ENCODE peak calls at places on chromosomes 3 and 15, in eight cellular contexts. W is MV-4-11; B is stimulated activated CD4-positive, alpha-beta T cell treated with anti-CD3 and anti-CD28 coated beads, Interleukin-2, amount 100 ng/mL, for 48 hours; M is GM04503; H is SJCRH30; A is NCI-H2081; D is ovary; Y is T-helper 9 cell. I is an unnamed sample.

GRCh38 chr15:65954289-65954741 is 85.0 kb downstream of the RAB11A start:
- DNase-seq in W (peak; percentile 11), B (no peak), M (no peak), H (peak; percentile 65), A (peak; percentile 73), D (no peak), Y (no peak), I (no peak)

GRCh38 chr3:140292684-140293083 is 357.7 kb downstream of the CLSTN2 start:
- DNase-seq in W (no peak), B (no peak), M (peak; percentile 73), H (no peak), A (no peak), D (no peak), Y (no peak), I (no peak)

GRCh38 chr3:131551761-131552160 is 49.0 kb upstream of the MRPL3 start:
- DNase-seq in W (no peak), B (no peak), M (no peak), H (no peak), A (no peak), D (peak; percentile 35), Y (no peak), I (no peak)

GRCh38 chr3:74613566-74613965 is 893 bp downstream of the CNTN3 start:
- DNase-seq in W (no peak), B (no peak), M (no peak), H (no peak), A (no peak), D (no peak), Y (no peak), I (no peak)

GRCh38 chr15:98952381-98952803 is 55.2 kb downstream of the PGPEP1L start:
- DNase-seq in W (no peak), B (no peak), M (no peak), H (no peak), A (no peak), D (no peak), Y (no peak), I (no peak)

GRCh38 chr3:129694228-129694627 is 87.8 kb upstream of the PLXND1 start:
- DNase-seq in W (no peak), B (no peak), M (no peak), H (no peak), A (no peak), D (no peak), Y (no peak), I (no peak)

GRCh38 chr3:9884555-9885165 is 4.6 kb upstream of the CIDEC start:
- DNase-seq in W (no peak), B (no peak), M (peak; percentile 68), H (no peak), A (no peak), D (no peak), Y (no peak), I (peak; percentile 42)

GRCh38 chr3:142574665-142575064 is 3.9 kb downstream of the ATR start:
- DNase-seq in W (peak; percentile 47), B (no peak), M (no peak), H (no peak), A (no peak), D (no peak), Y (no peak), I (no peak)

GRCh38 chr15:87538327-87538834 is 718.2 kb downstream of the NTRK3 start:
- DNase-seq in W (no peak), B (no peak), M (no peak), H (no peak), A (no peak), D (no peak), Y (no peak), I (no peak)

GRCh38 chr3:172309059-172309458 is 139.2 kb downstream of the GHSR start:
- DNase-seq in W (no peak), B (no peak), M (no peak), H (no peak), A (no peak), D (no peak), Y (no peak), I (no peak)

GRCh38 chr15:69736161-69736560 is 283.5 kb downstream of the RPLP1 start:
- DNase-seq in W (no peak), B (no peak), M (no peak), H (no peak), A (no peak), D (no peak), Y (no peak), I (no peak)

GRCh38 chr3:196800742-196801141 is 61.1 kb downstream of the PAK2 start:
- DNase-seq in W (no peak), B (no peak), M (no peak), H (no peak), A (no peak), D (no peak), Y (no peak), I (no peak)

GRCh38 chr3:119350114-119350513 is 55.9 kb downstream of the ARHGAP31 start:
- DNase-seq in W (no peak), B (no peak), M (no peak), H (no peak), A (peak; percentile 32), D (no peak), Y (no peak), I (no peak)

GRCh38 chr3:128190501-128190900 is 37.2 kb downstream of the EEFSEC start:
- DNase-seq in W (no peak), B (no peak), M (no peak), H (no peak), A (no peak), D (no peak), Y (no peak), I (no peak)

GRCh38 chr3:33919312-33919711 is 120.9 kb downstream of the PDCD6IP start:
- DNase-seq in W (no peak), B (no peak), M (no peak), H (no peak), A (no peak), D (no peak), Y (no peak), I (no peak)

GRCh38 chr3:150319900-150320299 is 88.2 kb upstream of the TSC22D2 start:
- DNase-seq in W (no peak), B (no peak), M (peak; percentile 88), H (peak; percentile 64), A (no peak), D (no peak), Y (no peak), I (peak; percentile 79)

GRCh38 chr15:74442604-74443003 is 8.8 kb upstream of the SEMA7A start:
- DNase-seq in W (no peak), B (no peak), M (no peak), H (peak; percentile 94), A (no peak), D (no peak), Y (no peak), I (no peak)

GRCh38 chr3:58798312-58798711 is 131.7 kb upstream of the FAM3D start:
- DNase-seq in W (peak; percentile 3), B (no peak), M (peak; percentile 3), H (no peak), A (no peak), D (no peak), Y (no peak), I (no peak)

GRCh38 chr3:80549173-80549572 is 781.4 kb upstream of the ROBO1 start:
- DNase-seq in W (no peak), B (no peak), M (no peak), H (no peak), A (no peak), D (no peak), Y (no peak), I (no peak)

GRCh38 chr3:12579919-12580318 is 23.0 kb downstream of the MKRN2 start:
- DNase-seq in W (no peak), B (no peak), M (no peak), H (no peak), A (no peak), D (no peak), Y (no peak), I (no peak)

GRCh38 chr3:114745322-114746240 is 401.5 kb downstream of the ZBTB20 start:
- DNase-seq in W (no peak), B (no peak), M (peak; percentile 50), H (no peak), A (no peak), D (no peak), Y (no peak), I (no peak)

I was measured in AG04449.